ENCODE peak calls at places on chromosomes 7 and 10, in four cellular contexts. L is sciatic nerve; N is stimulated activated CD4-positive, alpha-beta T cell treated with anti-CD3 and anti-CD28 coated beads, Interleukin-1b, Interleukin-23, amount 100 ng/mL, for 1 hour; W is KBM-7. U is an unnamed sample.

GRCh38 chr7:55570939-55571338 is 1.4 kb downstream of the VOPP1 start:
- DNase-seq in N (no peak), W (no peak), L (no peak), U (peak)

GRCh38 chr10:119302172-119302571 is 94.8 kb downstream of the GRK5 start:
- DNase-seq in N (no peak), W (no peak), L (no peak), U (no peak)

GRCh38 chr10:26855186-26855585 is 5.6 kb downstream of the ABI1 start:
- DNase-seq in N (no peak), L (no peak), W (no peak), U (no peak)

GRCh38 chr7:44310221-44310848 is 15.1 kb downstream of the CAMK2B start:
- DNase-seq in L (no peak), N (no peak), W (no peak), U (no peak)

GRCh38 chr10:1417574-1417973 is 319.8 kb downstream of the ADARB2 start:
- DNase-seq in N (no peak), W (no peak), L (no peak), U (no peak)

GRCh38 chr10:16832351-16833080 is 15.3 kb upstream of the RSU1 start:
- DNase-seq in W (no peak), L (no peak), N (no peak), U (no peak)

GRCh38 chr10:47311193-47311899 is 10.9 kb upstream of the GDF2 start:
- DNase-seq in L (no peak), W (peak), N (peak), U (peak)

GRCh38 chr7:28623105-28623730 is 210.9 kb downstream of the CREB5 start:
- DNase-seq in N (no peak), L (no peak), W (no peak), U (peak)

U was measured in OCI-M1.